ENCODE peak calls at places on chromosome 19, in ten cellular contexts. One of them, this sample, is unnamed.

GRCh38 chr19:19627716-19628498 is at the start of gene LPAR2:
- DNase-seq in endothelial cell: peak; percentile 41
- DNase-seq in Caco-2: peak; percentile 79
- DNase-seq in K562: no peak
- DNase-seq in tibial artery: no peak
- DNase-seq in OCI-LY7: peak; percentile 82
- DNase-seq in IMR-90: no peak
- DNase-seq in fibroblast of villous mesenchyme: peak; percentile 18
- DNase-seq in psoas muscle: no peak
- DNase-seq in heart right ventricle: no peak
- DNase-seq in this sample: peak; percentile 76

GRCh38 chr19:15759962-15760565 is 22.3 kb downstream of the OR10H3 start:
- DNase-seq in endothelial cell: no peak
- DNase-seq in Caco-2: no peak
- DNase-seq in K562: peak; percentile 21
- DNase-seq in tibial artery: no peak
- DNase-seq in OCI-LY7: no peak
- DNase-seq in IMR-90: no peak
- DNase-seq in fibroblast of villous mesenchyme: no peak
- DNase-seq in psoas muscle: no peak
- DNase-seq in heart right ventricle: no peak
- DNase-seq in this sample: peak; percentile 34

GRCh38 chr19:54172764-54173699 is at the start of gene TMC4:
- DNase-seq in endothelial cell: no peak
- DNase-seq in Caco-2: peak; percentile 96
- DNase-seq in K562: peak; percentile 55
- DNase-seq in tibial artery: no peak
- DNase-seq in OCI-LY7: peak; percentile 52
- DNase-seq in IMR-90: no peak
- DNase-seq in fibroblast of villous mesenchyme: peak; percentile 43
- DNase-seq in psoas muscle: no peak
- DNase-seq in heart right ventricle: peak; percentile 54
- DNase-seq in this sample: peak; percentile 95

GRCh38 chr19:23983406-23983805 is 68.7 kb downstream of the ZNF726 start:
- DNase-seq in endothelial cell: no peak
- DNase-seq in Caco-2: no peak
- DNase-seq in K562: no peak
- DNase-seq in tibial artery: no peak
- DNase-seq in OCI-LY7: no peak
- DNase-seq in IMR-90: no peak
- DNase-seq in fibroblast of villous mesenchyme: no peak
- DNase-seq in psoas muscle: no peak
- DNase-seq in heart right ventricle: no peak
- DNase-seq in this sample: no peak

GRCh38 chr19:30450945-30451344 is 78.8 kb downstream of the ZNF536 start:
- DNase-seq in endothelial cell: no peak
- DNase-seq in Caco-2: no peak
- DNase-seq in K562: no peak
- DNase-seq in tibial artery: no peak
- DNase-seq in OCI-LY7: no peak
- DNase-seq in IMR-90: no peak
- DNase-seq in fibroblast of villous mesenchyme: no peak
- DNase-seq in psoas muscle: no peak
- DNase-seq in heart right ventricle: no peak
- DNase-seq in this sample: no peak

GRCh38 chr19:45159204-45159970 is 1.4 kb downstream of the NKPD1 start:
- DNase-seq in endothelial cell: no peak
- DNase-seq in Caco-2: no peak
- DNase-seq in K562: no peak
- DNase-seq in tibial artery: no peak
- DNase-seq in OCI-LY7: no peak
- DNase-seq in IMR-90: no peak
- DNase-seq in fibroblast of villous mesenchyme: no peak
- DNase-seq in psoas muscle: no peak
- DNase-seq in heart right ventricle: no peak
- DNase-seq in this sample: no peak

GRCh38 chr19:58395220-58395978 is at the start of gene RNF225:
- DNase-seq in endothelial cell: no peak
- DNase-seq in Caco-2: peak; percentile 77
- DNase-seq in K562: no peak
- DNase-seq in tibial artery: no peak
- DNase-seq in OCI-LY7: no peak
- DNase-seq in IMR-90: no peak
- DNase-seq in fibroblast of villous mesenchyme: no peak
- DNase-seq in psoas muscle: no peak
- DNase-seq in heart right ventricle: no peak
- DNase-seq in this sample: peak; percentile 92

GRCh38 chr19:53157601-53158000 is 1.3 kb downstream of the ZNF347 start:
- DNase-seq in endothelial cell: peak; percentile 9
- DNase-seq in Caco-2: no peak
- DNase-seq in K562: peak; percentile 45
- DNase-seq in tibial artery: no peak
- DNase-seq in OCI-LY7: no peak
- DNase-seq in IMR-90: peak; percentile 13
- DNase-seq in fibroblast of villous mesenchyme: no peak
- DNase-seq in psoas muscle: no peak
- DNase-seq in heart right ventricle: peak; percentile 7
- DNase-seq in this sample: no peak

GRCh38 chr19:12665281-12665573 is 1.3 kb downstream of the MAN2B1 start:
- DNase-seq in endothelial cell: no peak
- DNase-seq in Caco-2: no peak
- DNase-seq in K562: no peak
- DNase-seq in tibial artery: peak; percentile 75
- DNase-seq in OCI-LY7: peak; percentile 92
- DNase-seq in IMR-90: no peak
- DNase-seq in fibroblast of villous mesenchyme: no peak
- DNase-seq in psoas muscle: no peak
- DNase-seq in heart right ventricle: peak; percentile 44
- DNase-seq in this sample: no peak

GRCh38 chr19:11171144-11171543 is 15.6 kb upstream of the SPC24 start:
- DNase-seq in endothelial cell: no peak
- DNase-seq in Caco-2: no peak
- DNase-seq in K562: no peak
- DNase-seq in tibial artery: no peak
- DNase-seq in OCI-LY7: no peak
- DNase-seq in IMR-90: no peak
- DNase-seq in fibroblast of villous mesenchyme: no peak
- DNase-seq in psoas muscle: no peak
- DNase-seq in heart right ventricle: no peak
- DNase-seq in this sample: no peak

GRCh38 chr19:54179921-54180452 is 7.0 kb upstream of the TMC4 start:
- DNase-seq in endothelial cell: peak; percentile 75
- DNase-seq in Caco-2: no peak
- DNase-seq in K562: no peak
- DNase-seq in tibial artery: no peak
- DNase-seq in OCI-LY7: peak; percentile 75
- DNase-seq in IMR-90: peak; percentile 60
- DNase-seq in fibroblast of villous mesenchyme: peak; percentile 76
- DNase-seq in psoas muscle: no peak
- DNase-seq in heart right ventricle: no peak
- DNase-seq in this sample: no peak

GRCh38 chr19:2089001-2089711 is 7.0 kb downstream of the MOB3A start:
- DNase-seq in endothelial cell: no peak
- DNase-seq in Caco-2: no peak
- DNase-seq in K562: no peak
- DNase-seq in tibial artery: no peak
- DNase-seq in OCI-LY7: peak; percentile 65
- DNase-seq in IMR-90: peak; percentile 36
- DNase-seq in fibroblast of villous mesenchyme: no peak
- DNase-seq in psoas muscle: no peak
- DNase-seq in heart right ventricle: no peak
- DNase-seq in this sample: no peak
- TF ChIP-seq CTCF in endothelial cell: no peak
- TF ChIP-seq CTCF in Caco-2: no peak
- TF ChIP-seq CTCF in K562: no peak
- TF ChIP-seq CTCF in tibial artery: no peak
- TF ChIP-seq CTCF in OCI-LY7: peak; percentile 17
- TF ChIP-seq CTCF in IMR-90: no peak
- TF ChIP-seq CTCF in fibroblast of villous mesenchyme: no peak
- TF ChIP-seq CTCF in psoas muscle: no peak
- TF ChIP-seq CTCF in heart right ventricle: no peak
- TF ChIP-seq CTCF in this sample: no peak

DNA sequence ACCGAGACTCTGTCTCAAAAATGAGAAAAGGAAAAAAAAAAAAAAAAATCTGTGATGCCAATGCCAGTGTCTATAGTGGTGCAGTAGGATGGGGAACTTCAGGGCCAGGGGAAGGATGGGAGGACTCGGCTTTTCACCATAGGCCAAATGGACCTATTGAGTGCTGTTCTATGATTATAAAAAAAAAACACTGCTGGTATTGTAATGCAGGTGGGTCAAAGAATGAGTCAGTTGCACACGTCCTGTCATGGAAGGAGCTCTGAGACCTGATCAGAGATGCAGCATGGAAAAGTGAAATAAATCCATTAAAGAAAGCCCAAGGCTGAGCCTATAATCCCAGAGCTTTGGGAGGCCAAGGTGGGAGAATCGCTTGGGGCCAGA is 7.0 kb downstream of the DNAJB1 start:
- DNase-seq in endothelial cell: no peak
- DNase-seq in Caco-2: no peak
- DNase-seq in K562: no peak
- DNase-seq in tibial artery: no peak
- DNase-seq in OCI-LY7: no peak
- DNase-seq in IMR-90: no peak
- DNase-seq in fibroblast of villous mesenchyme: no peak
- DNase-seq in psoas muscle: no peak
- DNase-seq in heart right ventricle: no peak
- DNase-seq in this sample: no peak
- TF ChIP-seq CTCF in endothelial cell: no peak
- TF ChIP-seq CTCF in Caco-2: no peak
- TF ChIP-seq CTCF in K562: no peak
- TF ChIP-seq CTCF in tibial artery: no peak
- TF ChIP-seq CTCF in OCI-LY7: no peak
- TF ChIP-seq CTCF in IMR-90: no peak
- TF ChIP-seq CTCF in fibroblast of villous mesenchyme: no peak
- TF ChIP-seq CTCF in psoas muscle: no peak
- TF ChIP-seq CTCF in heart right ventricle: no peak
- TF ChIP-seq CTCF in this sample: no peak

GRCh38 chr19:33997690-33998089 is 174.6 kb upstream of the LSM14A start:
- DNase-seq in endothelial cell: no peak
- DNase-seq in Caco-2: no peak
- DNase-seq in K562: no peak
- DNase-seq in tibial artery: no peak
- DNase-seq in OCI-LY7: no peak
- DNase-seq in IMR-90: no peak
- DNase-seq in fibroblast of villous mesenchyme: no peak
- DNase-seq in psoas muscle: no peak
- DNase-seq in heart right ventricle: no peak
- DNase-seq in this sample: no peak

GRCh38 chr19:33998302-33998701 is 174.0 kb upstream of the LSM14A start:
- DNase-seq in endothelial cell: no peak
- DNase-seq in Caco-2: no peak
- DNase-seq in K562: no peak
- DNase-seq in tibial artery: no peak
- DNase-seq in OCI-LY7: no peak
- DNase-seq in IMR-90: no peak
- DNase-seq in fibroblast of villous mesenchyme: no peak
- DNase-seq in psoas muscle: no peak
- DNase-seq in heart right ventricle: no peak
- DNase-seq in this sample: no peak

GRCh38 chr19:33998739-33999345 is 173.5 kb upstream of the LSM14A start:
- DNase-seq in endothelial cell: no peak
- DNase-seq in Caco-2: no peak
- DNase-seq in K562: no peak
- DNase-seq in tibial artery: no peak
- DNase-seq in OCI-LY7: peak; percentile 7
- DNase-seq in IMR-90: no peak
- DNase-seq in fibroblast of villous mesenchyme: peak; percentile 8
- DNase-seq in psoas muscle: no peak
- DNase-seq in heart right ventricle: no peak
- DNase-seq in this sample: no peak
- TF ChIP-seq CTCF in endothelial cell: peak; percentile 73
- TF ChIP-seq CTCF in Caco-2: peak; percentile 58
- TF ChIP-seq CTCF in K562: no peak
- TF ChIP-seq CTCF in tibial artery: peak; percentile 31
- TF ChIP-seq CTCF in OCI-LY7: peak; percentile 74
- TF ChIP-seq CTCF in IMR-90: peak; percentile 43
- TF ChIP-seq CTCF in fibroblast of villous mesenchyme: peak; percentile 32
- TF ChIP-seq CTCF in psoas muscle: peak; percentile 44
- TF ChIP-seq CTCF in heart right ventricle: peak; percentile 59
- TF ChIP-seq CTCF in this sample: peak; percentile 32

GRCh38 chr19:43779820-43780219 is 953 bp downstream of the KCNN4 start:
- DNase-seq in endothelial cell: no peak
- DNase-seq in Caco-2: no peak
- DNase-seq in K562: peak; percentile 82
- DNase-seq in tibial artery: no peak
- DNase-seq in OCI-LY7: peak; percentile 75
- DNase-seq in IMR-90: no peak
- DNase-seq in fibroblast of villous mesenchyme: no peak
- DNase-seq in psoas muscle: no peak
- DNase-seq in heart right ventricle: no peak
- DNase-seq in this sample: peak; percentile 59
- TF ChIP-seq CTCF in endothelial cell: no peak
- TF ChIP-seq CTCF in Caco-2: no peak
- TF ChIP-seq CTCF in K562: peak; percentile 44
- TF ChIP-seq CTCF in tibial artery: no peak
- TF ChIP-seq CTCF in OCI-LY7: peak; percentile 76
- TF ChIP-seq CTCF in IMR-90: no peak
- TF ChIP-seq CTCF in fibroblast of villous mesenchyme: no peak
- TF ChIP-seq CTCF in psoas muscle: no peak
- TF ChIP-seq CTCF in heart right ventricle: no peak
- TF ChIP-seq CTCF in this sample: peak; percentile 40

DNA sequence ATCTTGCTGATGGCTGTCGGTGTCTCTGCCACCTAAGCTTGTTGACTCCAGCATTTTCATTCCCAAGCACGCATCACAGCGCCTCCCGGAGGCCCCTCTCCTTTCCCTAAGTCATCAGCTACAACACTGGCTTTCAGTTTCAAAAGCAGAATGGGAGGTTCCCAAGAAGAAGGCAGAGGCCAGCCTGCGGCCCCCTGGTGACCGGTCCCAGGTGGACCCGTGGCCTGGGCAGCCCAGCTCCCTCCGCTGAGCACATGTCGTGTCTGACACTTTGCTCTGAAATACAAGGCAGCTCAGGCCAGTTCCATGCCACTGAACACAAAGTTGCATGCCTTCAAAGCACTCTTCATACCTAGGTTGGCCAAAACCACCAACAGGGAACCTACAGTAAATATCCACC is 8.5 kb downstream of the MLLT1 start:
- DNase-seq in endothelial cell: no peak
- DNase-seq in Caco-2: no peak
- DNase-seq in K562: no peak
- DNase-seq in tibial artery: no peak
- DNase-seq in OCI-LY7: no peak
- DNase-seq in IMR-90: peak; percentile 43
- DNase-seq in fibroblast of villous mesenchyme: peak; percentile 74
- DNase-seq in psoas muscle: no peak
- DNase-seq in heart right ventricle: no peak
- DNase-seq in this sample: no peak
- TF ChIP-seq CTCF in endothelial cell: no peak
- TF ChIP-seq CTCF in Caco-2: no peak
- TF ChIP-seq CTCF in K562: peak; percentile 31
- TF ChIP-seq CTCF in tibial artery: no peak
- TF ChIP-seq CTCF in OCI-LY7: peak; percentile 21
- TF ChIP-seq CTCF in IMR-90: peak; percentile 43
- TF ChIP-seq CTCF in fibroblast of villous mesenchyme: peak; percentile 46
- TF ChIP-seq CTCF in psoas muscle: no peak
- TF ChIP-seq CTCF in heart right ventricle: peak; percentile 12
- TF ChIP-seq CTCF in this sample: no peak